ENCODE peak calls at places on chromosomes 5 and 9, in four cellular contexts. C, R, Q and M are unnamed samples.
A peak's percentile ranks its signal among the peaks of the same experiment; 100 is the strongest.

GRCh38 chr9:123360161-123361085 is 4.4 kb downstream of the CRB2 start:
- DNase-seq in C (peak; percentile 91), R (peak; percentile 99), Q (peak; percentile 98), M (no peak)

GRCh38 chr5:148913985-148914421 is 87.6 kb downstream of the ADRB2 start:
- DNase-seq in C (peak; percentile 34), R (no peak), Q (peak; percentile 97), M (peak; percentile 87)

GRCh38 chr5:96058084-96058483 is 96.4 kb upstream of the ELL2 start:
- DNase-seq in C (no peak), R (peak; percentile 43), Q (no peak), M (no peak)

GRCh38 chr9:129988607-129989361 is 54.2 kb downstream of the FNBP1 start:
- DNase-seq in C (no peak), R (no peak), Q (peak; percentile 36), M (no peak)

GRCh38 chr9:131728961-131729360 is 10.9 kb downstream of the RAPGEF1 start:
- DNase-seq in C (no peak), R (no peak), Q (no peak), M (no peak)

GRCh38 chr5:1011226-1011631 is 2.6 kb downstream of the NKD2 start:
- DNase-seq in C (no peak), R (peak; percentile 85), Q (peak; percentile 79), M (no peak)

GRCh38 chr9:116661037-116661954 is 25.8 kb upstream of the TRIM32 start:
- DNase-seq in C (no peak), R (peak; percentile 41), Q (peak; percentile 86), M (peak; percentile 84)

GRCh38 chr5:26749829-26750228 is 288.6 kb downstream of the CDH9 start:
- DNase-seq in C (no peak), R (no peak), Q (no peak), M (no peak)

GRCh38 chr5:83583859-83584258 is 112.3 kb downstream of the VCAN start:
- DNase-seq in C (no peak), R (no peak), Q (no peak), M (peak; percentile 82)

GRCh38 chr9:123395276-123396006 is 39.4 kb downstream of the CRB2 start:
- DNase-seq in C (no peak), R (no peak), Q (peak; percentile 86), M (no peak)

GRCh38 chr9:88197781-88198345 is 59.6 kb upstream of the SPATA31C2 start:
- DNase-seq in C (no peak), R (no peak), Q (peak; percentile 42), M (peak; percentile 87)

GRCh38 chr9:79687131-79687447 is 115.3 kb downstream of the TLE4 start:
- DNase-seq in C (no peak), R (no peak), Q (no peak), M (no peak)

GRCh38 chr9:70362952-70363351 is 51.5 kb downstream of the KLF9 start:
- DNase-seq in C (no peak), R (no peak), Q (no peak), M (peak; percentile 32)

GRCh38 chr5:6432206-6432605 is 16.5 kb upstream of the UBE2QL1 start:
- DNase-seq in C (no peak), R (no peak), Q (no peak), M (no peak)

GRCh38 chr9:15221746-15222145 is 85.3 kb downstream of the TTC39B start:
- DNase-seq in C (no peak), R (no peak), Q (no peak), M (no peak)

GRCh38 chr9:15220658-15221310 is 86.2 kb downstream of the TTC39B start:
- DNase-seq in C (no peak), R (no peak), Q (no peak), M (peak; percentile 46)

GRCh38 chr9:15219511-15219910 is 87.5 kb downstream of the TTC39B start:
- DNase-seq in C (no peak), R (no peak), Q (peak; percentile 13), M (no peak)

GRCh38 chr9:15222313-15222712 is 84.7 kb downstream of the TTC39B start:
- DNase-seq in C (no peak), R (no peak), Q (no peak), M (no peak)

DNA sequence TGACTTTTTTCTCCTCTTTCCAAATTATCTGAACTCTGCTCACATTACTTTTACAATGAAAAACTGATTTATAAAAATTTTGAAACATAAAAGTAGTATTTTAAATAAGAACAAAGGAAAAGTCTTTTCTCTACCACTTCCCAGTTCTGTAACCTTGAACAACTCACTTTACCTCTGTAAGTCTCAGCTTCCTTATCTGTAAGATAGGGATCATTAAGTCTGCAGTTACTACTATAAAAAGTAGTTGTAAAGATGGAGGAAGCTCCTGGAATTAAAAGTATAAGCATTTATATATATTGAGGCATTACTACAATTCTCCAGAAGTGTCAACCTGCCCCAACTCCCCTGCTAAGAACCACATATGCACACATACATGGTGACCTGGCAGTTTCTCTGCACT is 88.0 kb downstream of the TTC39B start:
- DNase-seq in C (no peak), R (no peak), Q (no peak), M (no peak)
- H4K5ac ChIP-seq in C (no peak overlapping the region), R (no peak overlapping the region), Q (no peak overlapping the region), M (no peak overlapping the region)

DNA sequence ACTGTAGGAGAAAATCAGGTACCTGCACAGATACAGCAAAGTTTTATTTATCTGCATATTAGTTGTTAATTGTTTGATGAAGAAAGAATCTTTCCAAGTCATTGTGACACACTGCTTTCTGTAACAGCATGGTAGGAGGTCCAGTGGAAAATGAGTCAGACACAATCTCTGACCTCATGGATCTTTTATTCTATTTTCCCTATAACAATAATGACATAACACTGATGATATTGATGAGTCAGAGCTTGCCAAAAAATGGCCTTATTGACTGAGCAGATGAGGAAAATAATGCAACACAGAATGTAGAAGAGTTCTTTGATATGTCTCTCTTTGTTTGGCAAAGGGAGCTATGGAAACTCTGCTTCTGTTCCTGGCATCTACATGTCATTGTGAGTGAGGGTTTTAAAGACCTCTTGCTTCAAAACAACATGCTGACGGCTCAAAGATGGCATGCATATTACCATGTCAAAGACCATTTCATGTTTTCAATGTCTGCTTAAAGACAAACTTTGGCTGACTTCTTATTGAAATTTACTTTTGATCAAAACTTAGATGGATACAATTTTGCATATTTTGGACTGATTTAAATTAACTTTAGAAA is 443.1 kb upstream of the ZNF608 start:
- DNase-seq in C (no peak), R (no peak), Q (no peak), M (peak; percentile 65)
- H3K4me2 ChIP-seq in C (no peak overlapping the region), R (no peak overlapping the region), Q (no peak overlapping the region), M (no peak overlapping the region)

DNA sequence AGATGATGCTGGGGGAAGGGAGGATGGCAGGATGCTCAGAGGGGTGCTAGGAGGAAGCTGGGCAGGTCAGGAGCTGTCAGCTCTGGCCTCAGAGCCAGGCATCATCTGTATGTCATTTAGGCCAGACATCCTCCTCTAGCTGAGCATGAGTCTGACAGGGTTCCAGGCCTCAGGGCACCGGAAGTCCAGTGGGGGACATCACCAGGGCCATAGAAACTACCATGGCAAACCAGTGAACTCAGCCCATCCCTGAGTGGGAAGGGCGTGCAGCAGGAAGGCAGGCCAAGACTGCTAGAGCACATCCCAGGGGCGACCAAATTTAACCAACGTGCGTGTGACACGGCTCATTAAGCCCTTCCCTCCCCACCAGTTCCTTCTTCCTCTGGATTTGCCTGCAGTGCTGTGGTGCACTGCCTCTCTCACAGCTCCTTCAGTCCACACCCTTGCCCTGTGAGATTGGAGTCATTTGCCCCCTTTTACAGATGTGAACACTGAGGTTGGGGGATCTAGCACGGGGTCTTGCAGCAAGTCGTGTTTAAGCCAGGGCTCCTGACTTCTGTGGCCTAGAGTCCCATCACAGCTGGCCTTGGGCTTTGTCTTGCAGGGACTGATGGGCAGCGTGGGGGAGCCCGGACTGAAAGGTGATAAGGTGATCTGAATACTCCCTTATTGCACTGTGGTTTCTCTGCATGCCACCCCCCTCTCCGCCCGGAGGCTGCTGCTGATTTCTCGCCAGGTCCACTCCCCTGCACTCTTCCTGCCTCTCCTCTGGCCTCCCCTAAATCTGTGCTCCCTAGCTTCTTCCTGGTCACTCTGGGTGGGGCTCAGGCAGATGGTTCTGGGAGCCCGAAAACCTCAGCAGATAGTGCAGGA is 76.1 kb downstream of the COL27A1 start:
- DNase-seq in C (no peak), R (no peak), Q (no peak), M (no peak)
- H3K18ac ChIP-seq in C (no peak overlapping the region), R (no peak overlapping the region), Q (no peak overlapping the region), M (no peak overlapping the region)

DNA sequence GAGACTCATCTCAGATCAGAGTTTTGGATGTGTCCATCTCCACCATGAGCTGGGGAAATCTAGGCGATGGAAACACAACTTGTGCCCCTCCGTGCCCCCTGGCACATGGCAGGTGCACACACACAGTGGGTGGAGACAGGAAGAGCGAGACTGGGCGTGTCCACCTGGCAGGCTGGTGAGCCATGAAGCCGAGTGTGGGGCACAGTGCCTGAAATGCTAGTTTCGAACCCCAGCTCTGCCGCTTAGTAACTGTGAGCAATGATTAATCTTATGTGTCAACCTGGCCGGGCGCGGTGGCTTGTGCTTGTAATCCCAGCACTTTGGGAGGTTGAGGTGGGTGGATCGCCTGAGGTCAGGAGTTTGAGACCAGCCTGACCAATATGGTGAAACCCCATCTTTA is 80.8 kb upstream of the RNU6ATAC start:
- DNase-seq in C (no peak), R (no peak), Q (no peak), M (no peak)
- H4K5ac ChIP-seq in C (no peak overlapping the region), R (no peak overlapping the region), Q (no peak overlapping the region), M (no peak overlapping the region)

GRCh38 chr9:95436416-95436815 is 80.4 kb downstream of the PTCH1 start:
- DNase-seq in C (no peak), R (no peak), Q (no peak), M (no peak)

GRCh38 chr9:95435074-95435728 is 81.6 kb downstream of the PTCH1 start:
- DNase-seq in C (no peak), R (no peak), Q (peak; percentile 38), M (no peak)

GRCh38 chr9:95440447-95440846 is 76.3 kb downstream of the PTCH1 start:
- DNase-seq in C (no peak), R (no peak), Q (no peak), M (no peak)

GRCh38 chr9:95438958-95439357 is 77.8 kb downstream of the PTCH1 start:
- DNase-seq in C (no peak), R (no peak), Q (no peak), M (no peak)

GRCh38 chr9:95437559-95437958 is 79.2 kb downstream of the PTCH1 start:
- DNase-seq in C (no peak), R (no peak), Q (no peak), M (no peak)
- H3K4me2 ChIP-seq in C (no peak overlapping the region), R (no peak overlapping the region), Q (no peak overlapping the region), M (peak overlapping the region; percentile 46)

GRCh38 chr5:111472579-111472978 is 39.8 kb downstream of the STARD4 start:
- DNase-seq in C (no peak), R (no peak), Q (no peak), M (no peak)
- H3K18ac ChIP-seq in C (no peak overlapping the region), R (no peak overlapping the region), Q (no peak overlapping the region), M (no peak overlapping the region)

GRCh38 chr9:16732546-16732945 is 137.9 kb downstream of the BNC2 start:
- DNase-seq in C (no peak), R (no peak), Q (no peak), M (no peak)
- H4K5ac ChIP-seq in C (no peak overlapping the region), R (no peak overlapping the region), Q (no peak overlapping the region), M (no peak overlapping the region)

DNA sequence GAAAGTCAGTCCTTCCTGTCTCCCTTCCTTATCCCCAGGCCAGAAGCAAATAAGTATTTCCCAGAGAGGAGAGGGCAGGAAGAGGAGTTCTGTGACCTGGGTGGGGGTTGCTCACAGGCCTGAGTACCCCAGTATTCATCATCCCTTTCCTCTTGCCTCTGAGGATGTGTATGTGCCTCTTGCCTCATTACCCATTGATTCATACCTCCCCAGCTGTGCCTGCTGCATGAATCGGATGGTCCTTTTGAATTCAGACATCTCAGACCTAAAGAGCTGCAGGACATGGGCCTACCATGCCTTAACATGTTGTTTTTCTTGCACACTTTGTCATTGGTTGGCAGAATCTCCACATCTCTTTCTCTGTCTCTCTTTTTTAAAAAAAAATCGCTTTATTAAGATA is 112.8 kb upstream of the SHB start:
- DNase-seq in C (no peak), R (no peak), Q (no peak), M (no peak)
- H3K4me2 ChIP-seq in C (no peak overlapping the region), R (no peak overlapping the region), Q (no peak overlapping the region), M (no peak overlapping the region)